ENCODE peak calls at places on chromosomes 12 and 14, in eight cellular contexts. D is activated T-cell treated with anti-CD3 and anti-CD28 coated beads, Interleukin-2, amount 50 U/mL, for 72 hours; K is left ventricle myocardium superior; S is activated CD4-positive, alpha-beta memory T cell treated with anti-CD3 and anti-CD28 coated beads for 36 hours; N is colonic mucosa; F is thyroid gland; L is choroid plexus epithelial cell; V is Calu3. H is an unnamed sample.
A peak's percentile ranks its signal among the peaks of the same experiment; 100 is the strongest.

GRCh38 chr14:20652996-20653975 is 11.8 kb upstream of the OR6S1 start:
- DNase-seq in D (peak; percentile 64), L (peak; percentile 62), V (peak; percentile 13), F (no peak), N (peak; percentile 49), S (peak; percentile 85), K (no peak), H (peak; percentile 49)

GRCh38 chr12:130164931-130165330 is 2.7 kb downstream of the FZD10 start:
- DNase-seq in V (no peak), L (no peak), F (no peak), K (no peak), D (no peak), S (no peak), N (no peak), H (no peak)

GRCh38 chr14:81269100-81269978 is 48.6 kb upstream of the GTF2A1 start:
- DNase-seq in S (no peak), N (peak; percentile 49), D (no peak), L (peak; percentile 84), K (no peak), F (no peak), V (peak; percentile 53), H (peak; percentile 74)

GRCh38 chr14:36701144-36701543 is 39.5 kb downstream of the PAX9 start:
- DNase-seq in K (no peak), L (no peak), D (no peak), V (no peak), S (no peak), N (no peak), F (no peak), H (no peak)

GRCh38 chr12:6828671-6829531 is 694 bp downstream of the P3H3 start:
- DNase-seq in F (peak; percentile 71), V (peak; percentile 19), K (peak; percentile 64), D (peak; percentile 54), S (peak; percentile 50), N (no peak), L (peak; percentile 71), H (no peak)

GRCh38 chr12:42255221-42255874 is 17.3 kb upstream of the YAF2 start:
- DNase-seq in N (no peak), L (no peak), V (no peak), F (no peak), K (no peak), S (no peak), D (no peak), H (no peak)

GRCh38 chr12:94207467-94208432 is 59.4 kb downstream of the PLXNC1 start:
- DNase-seq in F (no peak), V (no peak), K (no peak), D (peak; percentile 64), L (peak; percentile 64), S (peak; percentile 60), N (no peak), H (peak; percentile 72)

GRCh38 chr12:96053476-96054261 is 18.3 kb upstream of the LTA4H start:
- DNase-seq in K (no peak), S (no peak), V (no peak), F (no peak), N (no peak), L (no peak), D (no peak), H (no peak)

GRCh38 chr12:32284561-32284960 is 114.8 kb upstream of the FGD4 start:
- DNase-seq in V (no peak), S (no peak), L (no peak), N (no peak), F (no peak), K (no peak), D (no peak), H (no peak)

GRCh38 chr14:75566321-75566720 is 12.1 kb upstream of the FLVCR2 start:
- DNase-seq in F (no peak), V (no peak), N (no peak), D (peak; percentile 93), S (peak; percentile 94), K (no peak), L (no peak), H (no peak)

GRCh38 chr14:70735043-70735442 is 74.3 kb downstream of the MAP3K9 start:
- DNase-seq in K (no peak), D (no peak), N (no peak), S (no peak), V (no peak), F (no peak), L (peak; percentile 38), H (no peak)

GRCh38 chr14:36130186-36130585 is 46.3 kb downstream of the PTCSC3 start:
- DNase-seq in L (no peak), N (no peak), F (no peak), S (no peak), V (no peak), D (no peak), K (no peak), H (no peak)

GRCh38 chr12:96398422-96399080 is 1.7 kb downstream of the CDK17 start:
- DNase-seq in V (no peak), K (no peak), F (no peak), S (no peak), L (peak; percentile 27), N (no peak), D (no peak), H (no peak)